ENCODE peak calls at places on chromosome 5, in nine cellular contexts. A is renal cortical epithelial cell; B is substantia nigra; W is GM04503; T is ELR; G is fibroblast of villous mesenchyme; C is activated naive CD4-positive, alpha-beta T cell treated with anti-CD3 and anti-CD28 coated beads for 36 hours; I is endothelial cell; F is AML-193. O is an unnamed sample.

GRCh38 chr5:31854181-31854624 is 215.3 kb downstream of the PDZD2 start:
- DNase-seq in A (peak; percentile 89), B (no peak), W (no peak), T (peak; percentile 69), G (peak; percentile 64), C (peak; percentile 63), I (peak; percentile 48), F (no peak), O (no peak)

GRCh38 chr5:43232943-43233833 is 41.2 kb downstream of the NIM1K start:
- DNase-seq in A (no peak), B (no peak), W (no peak), T (no peak), G (no peak), C (no peak), I (no peak), F (no peak), O (no peak)

GRCh38 chr5:150674376-150674821 is 13.3 kb downstream of the MYOZ3 start:
- DNase-seq in A (no peak), B (no peak), W (no peak), T (no peak), G (no peak), C (no peak), I (no peak), F (no peak), O (no peak)

GRCh38 chr5:139312075-139312474 is 18.5 kb downstream of the MATR3 start:
- DNase-seq in A (no peak), B (no peak), W (no peak), T (no peak), G (no peak), C (no peak), I (no peak), F (no peak), O (no peak)

GRCh38 chr5:160342413-160342941 is 27.9 kb downstream of the C1QTNF2 start:
- DNase-seq in A (peak; percentile 64), B (no peak), W (peak; percentile 42), T (peak; percentile 51), G (peak; percentile 54), C (no peak), I (no peak), F (no peak), O (no peak)

GRCh38 chr5:150446583-150446982 is 3.0 kb downstream of the RPS14 start:
- DNase-seq in A (no peak), B (no peak), W (no peak), T (no peak), G (no peak), C (no peak), I (no peak), F (no peak), O (no peak)

GRCh38 chr5:37889612-37890317 is 49.9 kb upstream of the GDNF start:
- DNase-seq in A (peak; percentile 53), B (no peak), W (peak; percentile 57), T (peak; percentile 96), G (peak; percentile 33), C (no peak), I (no peak), F (peak; percentile 1), O (peak; percentile 42)

GRCh38 chr5:95669540-95669939 is 13.3 kb downstream of the SPATA9 start:
- DNase-seq in A (peak; percentile 19), B (peak; percentile 5), W (peak; percentile 21), T (peak; percentile 74), G (peak; percentile 99), C (no peak), I (no peak), F (no peak), O (peak; percentile 77)

GRCh38 chr5:1504244-1504595 is 19.5 kb downstream of the LPCAT1 start:
- DNase-seq in A (no peak), B (no peak), W (no peak), T (no peak), G (no peak), C (no peak), I (no peak), F (no peak), O (no peak)

GRCh38 chr5:112419596-112420110 is 576 bp upstream of the EPB41L4A start:
- DNase-seq in A (peak; percentile 46), B (no peak), W (no peak), T (peak; percentile 10), G (peak; percentile 4), C (peak; percentile 7), I (no peak), F (no peak), O (no peak)

GRCh38 chr5:2093859-2094615 is 211.3 kb upstream of the IRX4 start:
- DNase-seq in A (peak; percentile 11), B (no peak), W (peak; percentile 11), T (peak; percentile 5), G (peak; percentile 80), C (no peak), I (no peak), F (no peak), O (no peak)

GRCh38 chr5:167513383-167513782 is 778.1 kb upstream of the WWC1 start:
- DNase-seq in A (no peak), B (no peak), W (no peak), T (no peak), G (no peak), C (no peak), I (no peak), F (no peak), O (no peak)

GRCh38 chr5:17966636-17967402 is 332.6 kb downstream of the TAF11L14 start:
- DNase-seq in A (no peak), B (no peak), W (no peak), T (no peak), G (no peak), C (no peak), I (no peak), F (no peak), O (no peak)

GRCh38 chr5:62395210-62395950 is 8.3 kb downstream of the DIMT1 start:
- DNase-seq in A (peak; percentile 22), B (no peak), W (no peak), T (peak; percentile 50), G (peak; percentile 27), C (no peak), I (no peak), F (no peak), O (no peak)

GRCh38 chr5:112626079-112626478 is 111.6 kb upstream of the APC start:
- DNase-seq in A (no peak), B (no peak), W (no peak), T (no peak), G (no peak), C (no peak), I (no peak), F (no peak), O (no peak)

GRCh38 chr5:677131-678101 is 15.7 kb downstream of the TPPP start:
- DNase-seq in A (no peak), B (no peak), W (no peak), T (no peak), G (no peak), C (no peak), I (no peak), F (no peak), O (no peak)

GRCh38 chr5:146111409-146111808 is 6.0 kb upstream of the PLAC8L1 start:
- DNase-seq in A (no peak), B (no peak), W (no peak), T (no peak), G (no peak), C (no peak), I (no peak), F (no peak), O (no peak)

GRCh38 chr5:168295574-168296201 is 4.2 kb downstream of the WWC1 start:
- DNase-seq in A (peak; percentile 90), B (peak; percentile 66), W (no peak), T (peak; percentile 71), G (peak; percentile 32), C (no peak), I (peak; percentile 62), F (no peak), O (peak; percentile 43)

GRCh38 chr5:156328766-156329165 is 1.8 kb downstream of the SGCD start:
- DNase-seq in A (no peak), B (no peak), W (no peak), T (no peak), G (no peak), C (no peak), I (no peak), F (no peak), O (no peak)

GRCh38 chr5:13860176-13860575 is 84.3 kb downstream of the DNAH5 start:
- DNase-seq in A (peak; percentile 95), B (no peak), W (no peak), T (no peak), G (no peak), C (no peak), I (no peak), F (no peak), O (no peak)

GRCh38 chr5:72364961-72365360 is 44.8 kb downstream of the PTCD2 start:
- DNase-seq in A (no peak), B (no peak), W (no peak), T (no peak), G (no peak), C (no peak), I (no peak), F (no peak), O (no peak)

GRCh38 chr5:50767588-50767987 is 101.2 kb downstream of the PARP8 start:
- DNase-seq in A (no peak), B (no peak), W (no peak), T (no peak), G (no peak), C (no peak), I (no peak), F (no peak), O (no peak)

GRCh38 chr5:40882291-40882690 is 27.0 kb upstream of the C7 start:
- DNase-seq in A (no peak), B (no peak), W (no peak), T (no peak), G (no peak), C (no peak), I (no peak), F (no peak), O (no peak)

GRCh38 chr5:176133877-176134276 is 104.3 kb upstream of the SIMC1 start:
- DNase-seq in A (no peak), B (no peak), W (no peak), T (no peak), G (no peak), C (no peak), I (no peak), F (no peak), O (no peak)

GRCh38 chr5:39717186-39717897 is 292.6 kb upstream of the DAB2 start:
- DNase-seq in A (no peak), B (no peak), W (peak; percentile 52), T (peak; percentile 57), G (peak; percentile 62), C (no peak), I (no peak), F (no peak), O (peak; percentile 20)

GRCh38 chr5:9853309-9853708 is 223.2 kb upstream of the TAS2R1 start:
- DNase-seq in A (no peak), B (no peak), W (no peak), T (no peak), G (no peak), C (no peak), I (no peak), F (no peak), O (no peak)

GRCh38 chr5:53607896-53608295 is 47.5 kb downstream of the NDUFS4 start:
- DNase-seq in A (no peak), B (no peak), W (peak; percentile 33), T (peak; percentile 11), G (peak; percentile 53), C (no peak), I (no peak), F (no peak), O (no peak)

GRCh38 chr5:101103874-101104273 is 200.8 kb upstream of the ST8SIA4 start:
- DNase-seq in A (no peak), B (no peak), W (no peak), T (no peak), G (no peak), C (no peak), I (no peak), F (no peak), O (no peak)

GRCh38 chr5:126189862-126190261 is 233.3 kb upstream of the GRAMD2B start:
- DNase-seq in A (no peak), B (no peak), W (no peak), T (no peak), G (no peak), C (no peak), I (no peak), F (no peak), O (no peak)

GRCh38 chr5:177300236-177300880 is 3.2 kb downstream of the RAB24 start:
- DNase-seq in A (peak; percentile 48), B (no peak), W (no peak), T (peak; percentile 86), G (peak; percentile 90), C (peak; percentile 52), I (peak; percentile 60), F (peak; percentile 80), O (no peak)

GRCh38 chr5:90221947-90222346 is 187.6 kb downstream of the CETN3 start:
- DNase-seq in A (peak; percentile 21), B (no peak), W (no peak), T (peak; percentile 46), G (peak; percentile 17), C (no peak), I (no peak), F (no peak), O (no peak)